ENCODE peak calls at places on chromosome 21, in seven cellular contexts. T is hippocampal formation; R is neural crest cell; K is activated T-helper 1 cell treated with Interleukin-2 at 50 U/mL for 16 hours; Y is DMS153; O is midbrain; D is activated CD4-positive, alpha-beta T cell treated with anti-CD3 and anti-CD28 coated beads, Interleukin-2, amount 50 U/mL, for 24 hours. J is an unnamed sample.

GRCh38 chr21:28828981-28829380 is 163.7 kb downstream of the LTN1 start:
- DNase-seq in T (no peak), R (no peak), K (no peak), Y (no peak), O (no peak), D (no peak), J (no peak)

GRCh38 chr21:40602105-40602504 is 244.9 kb downstream of the DSCAM start:
- DNase-seq in T (no peak), R (no peak), K (no peak), Y (no peak), O (no peak), D (no peak), J (no peak)

GRCh38 chr21:42527489-42528158 is 14.0 kb downstream of the SLC37A1 start:
- DNase-seq in T (no peak), R (no peak), K (peak), Y (peak), O (no peak), D (peak), J (no peak)

GRCh38 chr21:34693192-34693810 is 24.5 kb downstream of the CLIC6 start:
- DNase-seq in T (no peak), R (peak), K (no peak), Y (peak), O (peak), D (peak), J (peak)

GRCh38 chr21:21712761-21713558 is 714.8 kb downstream of the NCAM2 start:
- DNase-seq in T (no peak), R (no peak), K (no peak), Y (no peak), O (no peak), D (no peak), J (no peak)

GRCh38 chr21:16983425-16983824 is 529.4 kb upstream of the CXADR start:
- DNase-seq in T (no peak), R (no peak), K (no peak), Y (peak), O (no peak), D (no peak), J (no peak)

GRCh38 chr21:31731112-31731801 is 661 bp downstream of the SCAF4 start:
- DNase-seq in T (no peak), R (peak), K (peak), Y (no peak), O (peak), D (peak), J (peak)

GRCh38 chr21:38798481-38798882 is 7.2 kb upstream of the ETS2 start:
- DNase-seq in T (no peak), R (no peak), K (no peak), Y (peak), O (no peak), D (no peak), J (peak)

GRCh38 chr21:46111857-46112730 is 14.2 kb downstream of the COL6A2 start:
- DNase-seq in T (no peak), R (no peak), K (no peak), Y (no peak), O (no peak), D (no peak), J (no peak)

GRCh38 chr21:32392299-32392879 is 423 bp downstream of the URB1 start:
- DNase-seq in T (no peak), R (no peak), K (no peak), Y (no peak), O (no peak), D (no peak), J (no peak)

GRCh38 chr21:44574457-44575306 is 1.2 kb downstream of the KRTAP10-4 start:
- DNase-seq in T (no peak), R (no peak), K (no peak), Y (no peak), O (no peak), D (no peak), J (no peak)

GRCh38 chr21:40707271-40707670 is 139.7 kb downstream of the DSCAM start:
- DNase-seq in T (no peak), R (no peak), K (no peak), Y (no peak), O (no peak), D (no peak), J (no peak)

GRCh38 chr21:45282283-45283018 is 5.2 kb downstream of the POFUT2 start:
- DNase-seq in T (no peak), R (no peak), K (no peak), Y (no peak), O (no peak), D (no peak), J (no peak)

GRCh38 chr21:30044447-30045064 is 104.8 kb upstream of the GRIK1 start:
- DNase-seq in T (no peak), R (peak), K (no peak), Y (no peak), O (no peak), D (no peak), J (peak)

GRCh38 chr21:39016740-39017315 is 166.4 kb downstream of the PSMG1 start:
- DNase-seq in T (no peak), R (no peak), K (no peak), Y (no peak), O (peak), D (no peak), J (no peak)

GRCh38 chr21:17512245-17513213 is at the start of gene CXADR:
- DNase-seq in T (peak), R (peak), K (peak), Y (peak), O (peak), D (peak), J (peak)

GRCh38 chr21:30257773-30258172 is 25.0 kb downstream of the KRTAP24-1 start:
- DNase-seq in T (no peak), R (no peak), K (no peak), Y (no peak), O (no peak), D (no peak), J (no peak)

GRCh38 chr21:37828515-37828914 is 87.7 kb downstream of the KCNJ6 start:
- DNase-seq in T (no peak), R (no peak), K (no peak), Y (no peak), O (no peak), D (no peak), J (no peak)

GRCh38 chr21:22842875-22843274 is 1844.7 kb downstream of the NCAM2 start:
- DNase-seq in T (no peak), R (no peak), K (no peak), Y (no peak), O (no peak), D (no peak), J (peak)

GRCh38 chr21:34282223-34282622 is 81.6 kb upstream of the KCNE2 start:
- DNase-seq in T (no peak), R (no peak), K (no peak), Y (no peak), O (no peak), D (no peak), J (no peak)

GRCh38 chr21:40165671-40166070 is 298.4 kb downstream of the PCP4 start:
- DNase-seq in T (no peak), R (peak), K (no peak), Y (no peak), O (no peak), D (no peak), J (no peak)

GRCh38 chr21:33989440-33989839 is 73.8 kb upstream of the ATP5PO start:
- DNase-seq in T (no peak), R (no peak), K (no peak), Y (no peak), O (no peak), D (no peak), J (no peak)

GRCh38 chr21:42352433-42353095 is 1.8 kb upstream of the TFF2 start:
- DNase-seq in T (no peak), R (no peak), K (no peak), Y (no peak), O (no peak), D (no peak), J (no peak)

GRCh38 chr21:42216726-42217572 is 2.0 kb upstream of the ABCG1 start:
- DNase-seq in T (no peak), R (no peak), K (no peak), Y (no peak), O (no peak), D (no peak), J (no peak)

GRCh38 chr21:39681845-39682244 is 63.1 kb upstream of the IGSF5 start:
- DNase-seq in T (no peak), R (no peak), K (no peak), Y (no peak), O (no peak), D (no peak), J (no peak)